ENCODE peak calls at places on chromosome 4, in four cellular contexts. T is BJ; S is stimulated activated CD4-positive, alpha-beta T cell treated with anti-CD3 and anti-CD28 coated beads, Interleukin-4, amount 100 ng/mL, for 48 hours; J is activated T-cell treated with anti-CD3 and anti-CD28 coated beads, Interleukin-2, amount 50 U/mL, for 4 hours. W is an unnamed sample.

GRCh38 chr4:91058345-91058744 is 931.2 kb downstream of the CCSER1 start:
- DNase-seq in T (peak), S (no peak), J (no peak), W (no peak)

GRCh38 chr4:125979868-125980412 is 665.2 kb downstream of the FAT4 start:
- DNase-seq in T (no peak), S (no peak), J (no peak), W (no peak)

GRCh38 chr4:125390126-125390525 is 75.4 kb downstream of the FAT4 start:
- DNase-seq in T (peak), S (no peak), J (no peak), W (no peak)

GRCh38 chr4:108477527-108478108 is 142.8 kb upstream of the RPL34 start:
- DNase-seq in T (no peak), S (no peak), J (no peak), W (no peak)

GRCh38 chr4:102466298-102466697 is 34.9 kb upstream of the NFKB1 start:
- DNase-seq in T (no peak), S (no peak), J (no peak), W (no peak)

GRCh38 chr4:185305979-185306442 is 89.7 kb downstream of the LRP2BP start:
- DNase-seq in T (peak), S (no peak), J (no peak), W (no peak)

GRCh38 chr4:152614337-152614736 is 65.5 kb downstream of the TMEM154 start:
- DNase-seq in T (no peak), S (no peak), J (no peak), W (peak)

GRCh38 chr4:1351854-1352633 is 5.0 kb downstream of the UVSSA start:
- DNase-seq in T (no peak), S (peak), J (peak), W (peak)

GRCh38 chr4:158758142-158758541 is 10.7 kb upstream of the FNIP2 start:
- DNase-seq in T (peak), S (no peak), J (no peak), W (no peak)

GRCh38 chr4:1796486-1797204 is 3.6 kb downstream of the FGFR3 start:
- DNase-seq in T (no peak), S (no peak), J (no peak), W (no peak)

GRCh38 chr4:182938213-182938645 is 21.0 kb upstream of the DCTD start:
- DNase-seq in T (no peak), S (peak), J (peak), W (peak)

GRCh38 chr4:23237771-23238170 is 545.0 kb downstream of the GBA3 start:
- DNase-seq in T (no peak), S (no peak), J (no peak), W (no peak)

GRCh38 chr4:73080789-73081188 is 11.3 kb upstream of the COX18 start:
- DNase-seq in T (no peak), S (no peak), J (no peak), W (no peak)

GRCh38 chr4:162010362-162010761 is 153.4 kb downstream of the FSTL5 start:
- DNase-seq in T (no peak), S (no peak), J (no peak), W (no peak)

GRCh38 chr4:123349401-123350190 is 47.0 kb upstream of the SPRY1 start:
- DNase-seq in T (no peak), S (no peak), J (no peak), W (no peak)

GRCh38 chr4:11503166-11503565 is 74.5 kb upstream of the HS3ST1 start:
- DNase-seq in T (no peak), S (no peak), J (no peak), W (no peak)

GRCh38 chr4:30720656-30721352 is 635 bp downstream of the PCDH7 start:
- DNase-seq in T (no peak), S (no peak), J (no peak), W (peak)

GRCh38 chr4:147078875-147079658 is 133.4 kb upstream of the TTC29 start:
- DNase-seq in T (no peak), S (no peak), J (no peak), W (no peak)

GRCh38 chr4:55547461-55547770 is 707 bp upstream of the CLOCK start:
- DNase-seq in T (no peak), S (no peak), J (no peak), W (no peak)

GRCh38 chr4:186685744-186686143 is 37.9 kb downstream of the FAT1 start:
- DNase-seq in T (peak), S (no peak), J (no peak), W (no peak)

GRCh38 chr4:153209410-153209809 is 5.2 kb downstream of the TRIM2 start:
- DNase-seq in T (no peak), S (no peak), J (no peak), W (no peak)

GRCh38 chr4:182126096-182126495 is 117.1 kb upstream of the TENM3 start:
- DNase-seq in T (no peak), S (no peak), J (no peak), W (no peak)

GRCh38 chr4:157043131-157043530 is 32.8 kb upstream of the GLRB start:
- DNase-seq in T (no peak), S (no peak), J (no peak), W (no peak)

GRCh38 chr4:153651961-153652784 is 31.9 kb upstream of the TLR2 start:
- DNase-seq in T (no peak), S (no peak), J (no peak), W (no peak)

GRCh38 chr4:161629694-161630441 is 533.9 kb downstream of the FSTL5 start:
- DNase-seq in T (peak), S (no peak), J (no peak), W (no peak)

GRCh38 chr4:8403173-8403753 is 37.3 kb downstream of the ACOX3 start:
- DNase-seq in T (no peak), S (peak), J (peak), W (peak)

GRCh38 chr4:170672571-170672970 is 582.8 kb upstream of the AADAT start:
- DNase-seq in T (no peak), S (no peak), J (no peak), W (no peak)

GRCh38 chr4:127732623-127733199 is 2.5 kb downstream of the SLC25A31 start:
- DNase-seq in T (no peak), S (no peak), J (no peak), W (no peak)

GRCh38 chr4:25795566-25796454 is 67.0 kb downstream of the SEL1L3 start:
- DNase-seq in T (peak), S (no peak), J (no peak), W (peak)

W was measured in H1.